ENCODE peak calls at places on chromosome 15, in eight cellular contexts. One of them, this sample, is unnamed.
A peak's percentile ranks its signal among the peaks of the same experiment; 100 is the strongest.

GRCh38 chr15:39745415-39745814 is 37.2 kb downstream of the FSIP1 start:
- DNase-seq in kidney epithelial cell: no peak
- DNase-seq in ELF-1: no peak
- DNase-seq in Calu3: no peak
- DNase-seq in MCF 10A: no peak
- DNase-seq in globus pallidus: no peak
- DNase-seq in NCI-H510A treated with DMSO at 0.1 percent for 48 hours: no peak
- DNase-seq in activated T-cell treated with anti-CD3 and anti-CD28 coated beads, Interleukin-2, amount 50 U/mL, for 4 hours: no peak
- DNase-seq in this sample: no peak

GRCh38 chr15:72591361-72591760 is 63.1 kb upstream of the GOLGA6B start:
- DNase-seq in kidney epithelial cell: no peak
- DNase-seq in ELF-1: no peak
- DNase-seq in Calu3: no peak
- DNase-seq in MCF 10A: no peak
- DNase-seq in globus pallidus: no peak
- DNase-seq in NCI-H510A treated with DMSO at 0.1 percent for 48 hours: no peak
- DNase-seq in activated T-cell treated with anti-CD3 and anti-CD28 coated beads, Interleukin-2, amount 50 U/mL, for 4 hours: no peak
- DNase-seq in this sample: no peak

GRCh38 chr15:64251121-64251520 is 88.3 kb upstream of the PPIB start:
- DNase-seq in kidney epithelial cell: no peak
- DNase-seq in ELF-1: no peak
- DNase-seq in Calu3: no peak
- DNase-seq in MCF 10A: no peak
- DNase-seq in globus pallidus: no peak
- DNase-seq in NCI-H510A treated with DMSO at 0.1 percent for 48 hours: peak; percentile 12
- DNase-seq in activated T-cell treated with anti-CD3 and anti-CD28 coated beads, Interleukin-2, amount 50 U/mL, for 4 hours: no peak
- DNase-seq in this sample: no peak

GRCh38 chr15:31227954-31228542 is 98.6 kb upstream of the KLF13 start:
- DNase-seq in kidney epithelial cell: no peak
- DNase-seq in ELF-1: no peak
- DNase-seq in Calu3: no peak
- DNase-seq in MCF 10A: no peak
- DNase-seq in globus pallidus: no peak
- DNase-seq in NCI-H510A treated with DMSO at 0.1 percent for 48 hours: no peak
- DNase-seq in activated T-cell treated with anti-CD3 and anti-CD28 coated beads, Interleukin-2, amount 50 U/mL, for 4 hours: no peak
- DNase-seq in this sample: no peak

GRCh38 chr15:99502661-99503060 is 63.1 kb upstream of the MEF2A start:
- DNase-seq in kidney epithelial cell: no peak
- DNase-seq in ELF-1: no peak
- DNase-seq in Calu3: no peak
- DNase-seq in MCF 10A: no peak
- DNase-seq in globus pallidus: no peak
- DNase-seq in NCI-H510A treated with DMSO at 0.1 percent for 48 hours: no peak
- DNase-seq in activated T-cell treated with anti-CD3 and anti-CD28 coated beads, Interleukin-2, amount 50 U/mL, for 4 hours: no peak
- DNase-seq in this sample: no peak

GRCh38 chr15:90016721-90017120 is 15.6 kb downstream of the ZNF710 start:
- DNase-seq in kidney epithelial cell: no peak
- DNase-seq in ELF-1: peak; percentile 67
- DNase-seq in Calu3: no peak
- DNase-seq in MCF 10A: no peak
- DNase-seq in globus pallidus: no peak
- DNase-seq in NCI-H510A treated with DMSO at 0.1 percent for 48 hours: no peak
- DNase-seq in activated T-cell treated with anti-CD3 and anti-CD28 coated beads, Interleukin-2, amount 50 U/mL, for 4 hours: no peak
- DNase-seq in this sample: no peak

GRCh38 chr15:73530649-73531048 is 87.7 kb downstream of the REC114 start:
- DNase-seq in kidney epithelial cell: no peak
- DNase-seq in ELF-1: no peak
- DNase-seq in Calu3: no peak
- DNase-seq in MCF 10A: peak; percentile 18
- DNase-seq in globus pallidus: no peak
- DNase-seq in NCI-H510A treated with DMSO at 0.1 percent for 48 hours: no peak
- DNase-seq in activated T-cell treated with anti-CD3 and anti-CD28 coated beads, Interleukin-2, amount 50 U/mL, for 4 hours: no peak
- DNase-seq in this sample: peak; percentile 24

GRCh38 chr15:76335129-76335850 is 1.3 kb upstream of the ISL2 start:
- DNase-seq in kidney epithelial cell: no peak
- DNase-seq in ELF-1: peak; percentile 64
- DNase-seq in Calu3: no peak
- DNase-seq in MCF 10A: no peak
- DNase-seq in globus pallidus: no peak
- DNase-seq in NCI-H510A treated with DMSO at 0.1 percent for 48 hours: no peak
- DNase-seq in activated T-cell treated with anti-CD3 and anti-CD28 coated beads, Interleukin-2, amount 50 U/mL, for 4 hours: no peak
- DNase-seq in this sample: peak; percentile 65

GRCh38 chr15:90531147-90531546 is 1.4 kb downstream of the CRTC3 start:
- DNase-seq in kidney epithelial cell: no peak
- DNase-seq in ELF-1: no peak
- DNase-seq in Calu3: no peak
- DNase-seq in MCF 10A: no peak
- DNase-seq in globus pallidus: no peak
- DNase-seq in NCI-H510A treated with DMSO at 0.1 percent for 48 hours: no peak
- DNase-seq in activated T-cell treated with anti-CD3 and anti-CD28 coated beads, Interleukin-2, amount 50 U/mL, for 4 hours: no peak
- DNase-seq in this sample: peak; percentile 39

GRCh38 chr15:98996169-98996568 is 11.4 kb downstream of the PGPEP1L start:
- DNase-seq in kidney epithelial cell: no peak
- DNase-seq in ELF-1: no peak
- DNase-seq in Calu3: no peak
- DNase-seq in MCF 10A: no peak
- DNase-seq in globus pallidus: no peak
- DNase-seq in NCI-H510A treated with DMSO at 0.1 percent for 48 hours: no peak
- DNase-seq in activated T-cell treated with anti-CD3 and anti-CD28 coated beads, Interleukin-2, amount 50 U/mL, for 4 hours: no peak
- DNase-seq in this sample: no peak

GRCh38 chr15:65578904-65579728 is 31.8 kb downstream of the INTS14 start:
- DNase-seq in kidney epithelial cell: no peak
- DNase-seq in ELF-1: peak; percentile 28
- DNase-seq in Calu3: no peak
- DNase-seq in MCF 10A: no peak
- DNase-seq in globus pallidus: no peak
- DNase-seq in NCI-H510A treated with DMSO at 0.1 percent for 48 hours: no peak
- DNase-seq in activated T-cell treated with anti-CD3 and anti-CD28 coated beads, Interleukin-2, amount 50 U/mL, for 4 hours: no peak
- DNase-seq in this sample: no peak

GRCh38 chr15:59199775-59200465 is 6.7 kb upstream of the LDHAL6B start:
- DNase-seq in kidney epithelial cell: peak; percentile 60
- DNase-seq in ELF-1: no peak
- DNase-seq in Calu3: peak; percentile 19
- DNase-seq in MCF 10A: peak; percentile 61
- DNase-seq in globus pallidus: no peak
- DNase-seq in NCI-H510A treated with DMSO at 0.1 percent for 48 hours: no peak
- DNase-seq in activated T-cell treated with anti-CD3 and anti-CD28 coated beads, Interleukin-2, amount 50 U/mL, for 4 hours: no peak
- DNase-seq in this sample: no peak

GRCh38 chr15:32669870-32670623 is 28.5 kb downstream of the SCG5 start:
- DNase-seq in kidney epithelial cell: no peak
- DNase-seq in ELF-1: peak; percentile 78
- DNase-seq in Calu3: peak; percentile 13
- DNase-seq in MCF 10A: peak; percentile 69
- DNase-seq in globus pallidus: peak; percentile 95
- DNase-seq in NCI-H510A treated with DMSO at 0.1 percent for 48 hours: no peak
- DNase-seq in activated T-cell treated with anti-CD3 and anti-CD28 coated beads, Interleukin-2, amount 50 U/mL, for 4 hours: no peak
- DNase-seq in this sample: peak; percentile 47

GRCh38 chr15:81752974-81753373 is 292.8 kb downstream of the MEX3B start:
- DNase-seq in kidney epithelial cell: no peak
- DNase-seq in ELF-1: no peak
- DNase-seq in Calu3: no peak
- DNase-seq in MCF 10A: no peak
- DNase-seq in globus pallidus: no peak
- DNase-seq in NCI-H510A treated with DMSO at 0.1 percent for 48 hours: peak; percentile 16
- DNase-seq in activated T-cell treated with anti-CD3 and anti-CD28 coated beads, Interleukin-2, amount 50 U/mL, for 4 hours: no peak
- DNase-seq in this sample: peak; percentile 31

GRCh38 chr15:77670558-77671148 is 37.9 kb upstream of the LINGO1 start:
- DNase-seq in kidney epithelial cell: no peak
- DNase-seq in ELF-1: no peak
- DNase-seq in Calu3: no peak
- DNase-seq in MCF 10A: no peak
- DNase-seq in globus pallidus: no peak
- DNase-seq in NCI-H510A treated with DMSO at 0.1 percent for 48 hours: no peak
- DNase-seq in activated T-cell treated with anti-CD3 and anti-CD28 coated beads, Interleukin-2, amount 50 U/mL, for 4 hours: no peak
- DNase-seq in this sample: no peak

GRCh38 chr15:78100886-78101285 is 8.5 kb downstream of the SH2D7 start:
- DNase-seq in kidney epithelial cell: no peak
- DNase-seq in ELF-1: no peak
- DNase-seq in Calu3: no peak
- DNase-seq in MCF 10A: no peak
- DNase-seq in globus pallidus: no peak
- DNase-seq in NCI-H510A treated with DMSO at 0.1 percent for 48 hours: no peak
- DNase-seq in activated T-cell treated with anti-CD3 and anti-CD28 coated beads, Interleukin-2, amount 50 U/mL, for 4 hours: no peak
- DNase-seq in this sample: no peak

GRCh38 chr15:101637038-101637437 is 15.1 kb downstream of the TM2D3 start:
- DNase-seq in kidney epithelial cell: no peak
- DNase-seq in ELF-1: no peak
- DNase-seq in Calu3: no peak
- DNase-seq in MCF 10A: no peak
- DNase-seq in globus pallidus: no peak
- DNase-seq in NCI-H510A treated with DMSO at 0.1 percent for 48 hours: no peak
- DNase-seq in activated T-cell treated with anti-CD3 and anti-CD28 coated beads, Interleukin-2, amount 50 U/mL, for 4 hours: no peak
- DNase-seq in this sample: no peak

GRCh38 chr15:39596358-39597051 is 15.6 kb downstream of the THBS1 start:
- DNase-seq in kidney epithelial cell: no peak
- DNase-seq in ELF-1: no peak
- DNase-seq in Calu3: no peak
- DNase-seq in MCF 10A: no peak
- DNase-seq in globus pallidus: no peak
- DNase-seq in NCI-H510A treated with DMSO at 0.1 percent for 48 hours: no peak
- DNase-seq in activated T-cell treated with anti-CD3 and anti-CD28 coated beads, Interleukin-2, amount 50 U/mL, for 4 hours: no peak
- DNase-seq in this sample: no peak

GRCh38 chr15:71114887-71115566 is at the start of gene THSD4:
- DNase-seq in kidney epithelial cell: no peak
- DNase-seq in ELF-1: peak; percentile 90
- DNase-seq in Calu3: peak; percentile 88
- DNase-seq in MCF 10A: peak; percentile 76
- DNase-seq in globus pallidus: peak; percentile 26
- DNase-seq in NCI-H510A treated with DMSO at 0.1 percent for 48 hours: peak; percentile 25
- DNase-seq in activated T-cell treated with anti-CD3 and anti-CD28 coated beads, Interleukin-2, amount 50 U/mL, for 4 hours: peak; percentile 40
- DNase-seq in this sample: peak; percentile 92

GRCh38 chr15:55897560-55898336 is 95.7 kb downstream of the NEDD4 start:
- DNase-seq in kidney epithelial cell: no peak
- DNase-seq in ELF-1: peak; percentile 70
- DNase-seq in Calu3: peak; percentile 70
- DNase-seq in MCF 10A: peak; percentile 87
- DNase-seq in globus pallidus: peak; percentile 26
- DNase-seq in NCI-H510A treated with DMSO at 0.1 percent for 48 hours: peak; percentile 25
- DNase-seq in activated T-cell treated with anti-CD3 and anti-CD28 coated beads, Interleukin-2, amount 50 U/mL, for 4 hours: no peak
- DNase-seq in this sample: peak; percentile 75

GRCh38 chr15:34796847-34797246 is 1.5 kb upstream of the ACTC1 start:
- DNase-seq in kidney epithelial cell: no peak
- DNase-seq in ELF-1: no peak
- DNase-seq in Calu3: no peak
- DNase-seq in MCF 10A: no peak
- DNase-seq in globus pallidus: no peak
- DNase-seq in NCI-H510A treated with DMSO at 0.1 percent for 48 hours: no peak
- DNase-seq in activated T-cell treated with anti-CD3 and anti-CD28 coated beads, Interleukin-2, amount 50 U/mL, for 4 hours: no peak
- DNase-seq in this sample: no peak

GRCh38 chr15:78263907-78264303 is 457 bp upstream of the DNAJA4 start:
- DNase-seq in kidney epithelial cell: no peak
- DNase-seq in ELF-1: no peak
- DNase-seq in Calu3: peak; percentile 27
- DNase-seq in MCF 10A: no peak
- DNase-seq in globus pallidus: no peak
- DNase-seq in NCI-H510A treated with DMSO at 0.1 percent for 48 hours: no peak
- DNase-seq in activated T-cell treated with anti-CD3 and anti-CD28 coated beads, Interleukin-2, amount 50 U/mL, for 4 hours: no peak
- DNase-seq in this sample: no peak

GRCh38 chr15:63892794-63893441 is 59.2 kb upstream of the HERC1 start:
- DNase-seq in kidney epithelial cell: no peak
- DNase-seq in ELF-1: no peak
- DNase-seq in Calu3: no peak
- DNase-seq in MCF 10A: no peak
- DNase-seq in globus pallidus: no peak
- DNase-seq in NCI-H510A treated with DMSO at 0.1 percent for 48 hours: no peak
- DNase-seq in activated T-cell treated with anti-CD3 and anti-CD28 coated beads, Interleukin-2, amount 50 U/mL, for 4 hours: peak; percentile 60
- DNase-seq in this sample: no peak

GRCh38 chr15:73074241-73074640 is 22.0 kb downstream of the NEO1 start:
- DNase-seq in kidney epithelial cell: no peak
- DNase-seq in ELF-1: no peak
- DNase-seq in Calu3: no peak
- DNase-seq in MCF 10A: no peak
- DNase-seq in globus pallidus: no peak
- DNase-seq in NCI-H510A treated with DMSO at 0.1 percent for 48 hours: no peak
- DNase-seq in activated T-cell treated with anti-CD3 and anti-CD28 coated beads, Interleukin-2, amount 50 U/mL, for 4 hours: no peak
- DNase-seq in this sample: no peak

GRCh38 chr15:73560501-73561117 is 72.6 kb downstream of the NPTN start:
- DNase-seq in kidney epithelial cell: peak; percentile 47
- DNase-seq in ELF-1: no peak
- DNase-seq in Calu3: peak; percentile 26
- DNase-seq in MCF 10A: peak; percentile 72
- DNase-seq in globus pallidus: peak; percentile 68
- DNase-seq in NCI-H510A treated with DMSO at 0.1 percent for 48 hours: peak; percentile 67
- DNase-seq in activated T-cell treated with anti-CD3 and anti-CD28 coated beads, Interleukin-2, amount 50 U/mL, for 4 hours: no peak
- DNase-seq in this sample: peak; percentile 86